ENCODE peak calls at places on chromosome 4, in ten cellular contexts. A is spleen, K is epithelial cell of esophagus, G is stomach, O is bronchial epithelial cell, T is MCF 10A, S is HCT116, R is Panc1, X is upper lobe of right lung, H is A549. L is an unnamed sample.

GRCh38 chr4:70269674-70270073 is 27.3 kb downstream of the CSN3 start:
- DNase-seq in A (no peak), K (peak), G (no peak), O (peak), T (peak), S (peak), R (no peak), X (no peak), H (no peak), L (no peak)

GRCh38 chr4:7335363-7336066 is 99.2 kb downstream of the PSAPL1 start:
- DNase-seq in A (peak), K (no peak), G (peak), O (peak), T (peak), S (peak), R (no peak), X (peak), H (peak), L (peak)

GRCh38 chr4:180618396-180618795 is 1624.8 kb upstream of the TENM3 start:
- DNase-seq in A (no peak), K (no peak), G (no peak), O (no peak), T (no peak), S (no peak), R (no peak), X (no peak), H (no peak), L (peak)

GRCh38 chr4:113837397-113837796 is 75.9 kb upstream of the CAMK2D start:
- DNase-seq in A (no peak), K (peak), G (no peak), O (peak), T (peak), S (no peak), R (peak), X (no peak), H (peak), L (no peak)

GRCh38 chr4:41882622-41883347 is 52.4 kb upstream of the TMEM33 start:
- DNase-seq in A (peak), K (peak), G (peak), O (peak), T (peak), S (no peak), R (no peak), X (peak), H (peak), L (peak)

GRCh38 chr4:36719425-36719824 is 438.0 kb downstream of the DTHD1 start:
- DNase-seq in A (no peak), K (no peak), G (no peak), O (no peak), T (no peak), S (no peak), R (no peak), X (no peak), H (no peak), L (no peak)

GRCh38 chr4:71689822-71690221 is 94.1 kb downstream of the GC start:
- DNase-seq in A (no peak), K (no peak), G (no peak), O (no peak), T (no peak), S (no peak), R (no peak), X (no peak), H (no peak), L (no peak)

GRCh38 chr4:170088686-170089085 is 1.1 kb downstream of the AADAT start:
- DNase-seq in A (no peak), K (no peak), G (no peak), O (no peak), T (no peak), S (no peak), R (no peak), X (no peak), H (no peak), L (no peak)

GRCh38 chr4:108900018-108900417 is 137.2 kb upstream of the ETNPPL start:
- DNase-seq in A (no peak), K (no peak), G (no peak), O (no peak), T (no peak), S (no peak), R (no peak), X (no peak), H (no peak), L (no peak)

GRCh38 chr4:66123195-66123594 is 452.9 kb upstream of the EPHA5 start:
- DNase-seq in A (no peak), K (peak), G (no peak), O (no peak), T (no peak), S (no peak), R (no peak), X (no peak), H (no peak), L (no peak)

GRCh38 chr4:56468097-56468422 is 643 bp downstream of the SRP72 start:
- DNase-seq in A (no peak), K (peak), G (peak), O (peak), T (peak), S (peak), R (no peak), X (no peak), H (peak), L (no peak)

GRCh38 chr4:79609853-79610252 is 201.8 kb upstream of the GK2 start:
- DNase-seq in A (no peak), K (no peak), G (no peak), O (no peak), T (no peak), S (no peak), R (no peak), X (no peak), H (no peak), L (no peak)

GRCh38 chr4:124806403-124806802 is 93.9 kb upstream of the ANKRD50 start:
- DNase-seq in A (no peak), K (peak), G (no peak), O (peak), T (no peak), S (no peak), R (no peak), X (no peak), H (no peak), L (peak)

GRCh38 chr4:183195534-183195933 is 96.5 kb downstream of the WWC2 start:
- DNase-seq in A (no peak), K (no peak), G (no peak), O (no peak), T (no peak), S (no peak), R (no peak), X (no peak), H (no peak), L (no peak)

GRCh38 chr4:41750158-41750623 is 1.7 kb upstream of the PHOX2B start:
- DNase-seq in A (no peak), K (no peak), G (no peak), O (no peak), T (no peak), S (no peak), R (no peak), X (no peak), H (no peak), L (no peak)

GRCh38 chr4:140071806-140072205 is 82.2 kb downstream of the MAML3 start:
- DNase-seq in A (no peak), K (no peak), G (no peak), O (no peak), T (no peak), S (no peak), R (no peak), X (no peak), H (no peak), L (peak)

GRCh38 chr4:151031831-151032605 is 16.9 kb upstream of the LRBA start:
- DNase-seq in A (no peak), K (peak), G (no peak), O (peak), T (peak), S (no peak), R (no peak), X (no peak), H (no peak), L (peak)

GRCh38 chr4:102815981-102816380 is 11.4 kb downstream of the UBE2D3 start:
- DNase-seq in A (no peak), K (peak), G (no peak), O (peak), T (peak), S (no peak), R (peak), X (no peak), H (peak), L (no peak)

GRCh38 chr4:185238261-185238681 is 28.9 kb downstream of the SNX25 start:
- DNase-seq in A (no peak), K (no peak), G (no peak), O (no peak), T (no peak), S (no peak), R (no peak), X (no peak), H (no peak), L (peak)

GRCh38 chr4:15895517-15895916 is 43.0 kb downstream of the FGFBP1 start:
- DNase-seq in A (no peak), K (no peak), G (no peak), O (no peak), T (no peak), S (no peak), R (no peak), X (no peak), H (no peak), L (no peak)

GRCh38 chr4:15898902-15899301 is 39.6 kb downstream of the FGFBP1 start:
- DNase-seq in A (no peak), K (no peak), G (no peak), O (peak), T (no peak), S (no peak), R (no peak), X (no peak), H (no peak), L (no peak)

GRCh38 chr4:15894923-15895411 is 43.6 kb downstream of the FGFBP1 start:
- DNase-seq in A (no peak), K (peak), G (no peak), O (peak), T (peak), S (no peak), R (no peak), X (no peak), H (peak), L (no peak)

GRCh38 chr4:15899511-15899910 is 39.0 kb downstream of the FGFBP1 start:
- DNase-seq in A (no peak), K (no peak), G (no peak), O (no peak), T (no peak), S (no peak), R (no peak), X (no peak), H (no peak), L (no peak)

DNA sequence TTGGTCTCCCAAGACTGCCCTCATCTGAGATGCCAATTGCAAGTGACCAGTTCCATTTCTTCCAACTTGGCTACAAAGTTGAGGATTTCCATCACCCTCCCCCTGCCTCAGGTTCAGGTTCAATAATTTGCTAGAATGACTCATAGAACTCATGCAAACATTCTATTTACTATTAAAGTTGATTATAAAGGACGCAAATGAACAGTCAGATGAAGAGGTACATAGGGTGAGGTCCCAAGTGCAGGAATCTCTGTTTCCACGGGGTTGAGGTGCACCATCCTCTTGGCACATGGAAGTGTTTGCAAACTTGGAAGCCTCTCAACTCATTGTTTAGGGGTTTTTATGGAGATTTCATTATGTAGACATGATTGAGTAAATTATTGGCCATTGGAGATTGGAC is 41.0 kb downstream of the FGFBP1 start:
- DNase-seq in A (no peak), K (no peak), G (no peak), O (no peak), T (no peak), S (no peak), R (no peak), X (no peak), H (no peak), L (no peak)
- TF ChIP-seq CTCF in A (no peak), K (no peak), G (no peak), O (no peak), T (no peak), S (no peak), R (no peak), X (no peak), H (no peak), L (no peak)

DNA sequence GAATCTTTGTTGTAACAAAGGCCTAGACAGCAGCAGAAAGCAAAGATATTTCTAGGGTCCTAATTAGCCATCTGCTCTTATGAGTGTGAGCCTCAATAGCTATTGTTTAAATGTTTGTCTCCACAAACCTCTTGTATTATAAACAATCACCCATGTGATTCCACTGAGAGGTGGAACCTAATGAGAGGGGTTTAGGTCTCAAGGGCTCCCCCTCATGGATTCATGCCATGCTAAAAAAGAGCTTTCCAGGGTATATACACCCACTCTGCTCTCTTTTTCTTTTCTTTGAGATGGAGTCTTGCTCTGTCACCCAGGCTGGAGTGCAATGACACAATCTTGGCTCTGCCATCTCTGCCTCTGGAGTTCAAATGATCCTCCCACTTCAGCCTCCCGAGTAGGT is 42.1 kb downstream of the TRIM61 start:
- DNase-seq in A (no peak), K (no peak), G (no peak), O (no peak), T (no peak), S (peak), R (no peak), X (no peak), H (no peak), L (peak)
- TF ChIP-seq CTCF in A (no peak), K (no peak), G (no peak), O (no peak), T (no peak), S (peak), R (peak), X (no peak), H (no peak), L (no peak)

DNA sequence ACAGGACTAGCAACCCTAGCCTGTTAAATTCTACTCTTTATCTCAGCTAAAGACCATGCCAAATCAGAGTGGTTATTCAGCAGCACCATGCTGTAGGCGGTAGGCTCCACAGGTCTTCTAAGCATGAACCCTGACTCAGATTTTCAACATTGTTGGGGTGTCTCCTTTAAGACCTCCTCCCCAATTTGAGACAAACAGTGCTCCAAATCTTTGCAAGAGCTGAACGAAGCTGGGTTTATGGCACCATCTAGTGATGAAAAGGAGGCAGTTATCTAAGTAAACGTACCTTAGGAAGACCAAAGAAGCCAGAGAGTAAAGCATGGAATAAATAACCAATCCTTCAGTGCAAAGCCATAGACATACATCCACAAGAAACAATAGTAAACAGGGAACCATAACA is 334.5 kb upstream of the SLC7A11 start:
- DNase-seq in A (no peak), K (peak), G (no peak), O (peak), T (peak), S (peak), R (no peak), X (no peak), H (peak), L (no peak)
- TF ChIP-seq CTCF in A (no peak), K (peak), G (no peak), O (peak), T (peak), S (peak), R (peak), X (no peak), H (peak), L (no peak)

GRCh38 chr4:137819964-137820383 is 287.7 kb upstream of the PCDH18 start:
- DNase-seq in A (no peak), K (peak), G (no peak), O (peak), T (peak), S (peak), R (peak), X (no peak), H (peak), L (no peak)
- TF ChIP-seq CTCF in A (no peak), K (peak), G (no peak), O (peak), T (peak), S (peak), R (peak), X (peak), H (peak), L (no peak)

GRCh38 chr4:83075696-83076095 is 38.8 kb downstream of the PLAC8 start:
- DNase-seq in A (no peak), K (no peak), G (no peak), O (no peak), T (peak), S (no peak), R (no peak), X (no peak), H (no peak), L (no peak)

GRCh38 chr4:83071116-83071515 is 36.1 kb downstream of the COPS4 start:
- DNase-seq in A (no peak), K (peak), G (no peak), O (peak), T (peak), S (no peak), R (no peak), X (no peak), H (no peak), L (no peak)

GRCh38 chr4:83075271-83075670 is 39.3 kb downstream of the PLAC8 start:
- DNase-seq in A (no peak), K (no peak), G (no peak), O (no peak), T (no peak), S (no peak), R (no peak), X (no peak), H (no peak), L (no peak)

DNA sequence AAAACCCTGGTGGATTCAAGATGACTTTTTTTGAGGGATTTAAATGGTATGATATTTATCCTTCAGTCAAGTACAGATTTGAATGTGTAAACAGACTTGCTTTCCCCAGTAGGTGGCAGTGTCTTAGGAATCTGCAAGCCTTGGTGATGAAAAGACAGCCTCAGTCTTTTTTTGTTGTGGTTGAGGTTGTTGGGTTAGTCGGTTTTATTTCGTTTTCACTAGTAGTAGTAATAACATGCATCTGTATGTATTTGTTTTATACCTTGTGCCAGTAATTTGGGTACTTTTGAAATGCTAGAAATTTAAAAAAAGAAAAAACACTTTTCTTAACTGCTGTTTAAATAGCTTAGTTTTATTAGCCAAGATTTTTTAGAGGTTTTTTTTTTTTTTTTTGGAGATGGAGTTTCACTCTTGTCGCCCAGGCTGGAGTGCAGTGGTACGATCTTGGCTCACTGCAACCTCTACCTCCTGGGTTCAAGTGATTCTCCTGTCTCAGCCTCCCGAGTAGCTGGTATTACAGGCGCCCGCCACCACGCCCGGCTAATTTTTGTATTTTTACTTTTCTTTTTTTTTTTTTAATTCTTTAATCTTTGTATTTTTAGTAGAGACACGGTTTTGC is 39.2 kb downstream of the COPS4 start:
- DNase-seq in A (no peak), K (peak), G (no peak), O (peak), T (peak), S (peak), R (peak), X (no peak), H (peak), L (peak)
- TF ChIP-seq CTCF in A (peak), K (peak), G (no peak), O (peak), T (peak), S (peak), R (peak), X (peak), H (peak), L (peak)

GRCh38 chr4:84167089-84167488 is 332.0 kb downstream of the NKX6-1 start:
- DNase-seq in A (no peak), K (no peak), G (no peak), O (no peak), T (no peak), S (peak), R (no peak), X (no peak), H (no peak), L (no peak)
- TF ChIP-seq CTCF in A (no peak), K (no peak), G (no peak), O (no peak), T (no peak), S (no peak), R (no peak), X (no peak), H (no peak), L (no peak)

GRCh38 chr4:188245651-188246050 is 106.4 kb downstream of the TRIML1 start:
- DNase-seq in A (no peak), K (no peak), G (no peak), O (no peak), T (no peak), S (no peak), R (no peak), X (no peak), H (no peak), L (no peak)

GRCh38 chr4:188242041-188242440 is 102.8 kb downstream of the TRIML1 start:
- DNase-seq in A (no peak), K (no peak), G (no peak), O (no peak), T (no peak), S (no peak), R (no peak), X (no peak), H (no peak), L (no peak)

DNA sequence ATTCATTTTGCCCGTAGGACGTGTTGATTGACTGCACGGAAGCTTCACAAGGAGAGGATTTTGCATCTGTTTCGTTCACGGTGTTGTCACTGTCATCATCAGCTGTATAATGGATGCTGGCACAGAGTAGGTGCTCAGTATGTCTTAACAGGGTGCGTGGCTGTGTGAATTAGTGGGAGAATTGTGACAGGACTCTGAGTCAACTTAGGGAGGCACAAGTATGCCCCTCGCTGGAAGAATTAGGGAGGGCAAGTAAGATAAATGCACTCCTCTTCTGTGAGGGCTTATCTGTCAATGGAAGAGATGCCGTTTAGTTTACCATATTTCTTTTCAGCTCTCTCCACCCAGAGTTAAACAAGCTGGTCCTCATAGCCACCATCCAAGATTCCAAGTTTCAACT is 107.2 kb downstream of the TRIML1 start:
- DNase-seq in A (no peak), K (no peak), G (no peak), O (no peak), T (peak), S (peak), R (no peak), X (no peak), H (no peak), L (no peak)
- TF ChIP-seq CTCF in A (no peak), K (no peak), G (no peak), O (no peak), T (no peak), S (peak), R (no peak), X (no peak), H (no peak), L (no peak)

DNA sequence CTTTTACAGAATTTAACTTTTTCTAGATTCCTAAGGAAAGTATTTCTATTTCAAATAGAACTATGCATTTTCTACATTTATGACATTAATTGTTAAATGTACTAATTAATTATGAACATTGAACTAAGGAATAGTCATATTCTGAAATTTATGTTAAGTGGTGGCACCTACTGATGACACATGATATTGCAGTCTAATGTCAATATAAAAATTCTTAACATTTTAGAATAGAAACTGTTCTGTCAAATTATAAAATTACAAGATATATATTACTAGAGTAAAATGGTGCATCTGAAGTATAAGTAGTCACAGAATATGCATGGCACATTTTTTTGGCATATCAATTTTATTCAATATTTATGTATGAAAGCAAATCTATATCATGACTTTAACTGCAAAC is 40.2 kb upstream of the NDNF start:
- DNase-seq in A (no peak), K (no peak), G (no peak), O (peak), T (peak), S (no peak), R (no peak), X (no peak), H (no peak), L (no peak)
- TF ChIP-seq CTCF in A (peak), K (no peak), G (no peak), O (peak), T (no peak), S (peak), R (no peak), X (peak), H (no peak), L (peak)

L was measured in activated CD8-positive, alpha-beta T cell treated with anti-CD3 and anti-CD28 coated beads for 36 hours.